ENCODE peak calls at places on chromosomes 16 and 17, in nine cellular contexts. One of them, this sample, is unnamed.
A peak's percentile ranks its signal among the peaks of the same experiment; 100 is the strongest.

GRCh38 chr16:87704754-87705353 is 60.9 kb downstream of the KLHDC4 start:
- DNase-seq in stimulated activated CD4-positive, alpha-beta T cell treated with anti-CD3 and anti-CD28 coated beads, Interleukin-4, amount 100 ng/mL, for 48 hours: no peak
- DNase-seq in epithelial cell of esophagus: no peak
- DNase-seq in nephron progenitor cell: no peak
- DNase-seq in lung microvascular endothelial cell: no peak
- DNase-seq in AG10803: no peak
- DNase-seq in MCF 10A: no peak
- DNase-seq in fibroblast of mammary gland: no peak
- DNase-seq in Peyer's patch: no peak
- DNase-seq in this sample: no peak

GRCh38 chr16:13873835-13874438 is 46.0 kb upstream of the ERCC4 start:
- DNase-seq in MCF 10A: peak; percentile 30
- DNase-seq in AG10803: peak; percentile 12
- DNase-seq in nephron progenitor cell: peak; percentile 48
- DNase-seq in stimulated activated CD4-positive, alpha-beta T cell treated with anti-CD3 and anti-CD28 coated beads, Interleukin-4, amount 100 ng/mL, for 48 hours: no peak
- DNase-seq in Peyer's patch: no peak
- DNase-seq in lung microvascular endothelial cell: peak; percentile 13
- DNase-seq in epithelial cell of esophagus: peak; percentile 27
- DNase-seq in fibroblast of mammary gland: peak; percentile 17
- DNase-seq in this sample: peak; percentile 28

GRCh38 chr17:37836593-37836992 is 87.6 kb upstream of the TBC1D3K start:
- DNase-seq in fibroblast of mammary gland: no peak
- DNase-seq in AG10803: no peak
- DNase-seq in lung microvascular endothelial cell: no peak
- DNase-seq in epithelial cell of esophagus: no peak
- DNase-seq in nephron progenitor cell: no peak
- DNase-seq in MCF 10A: no peak
- DNase-seq in Peyer's patch: no peak
- DNase-seq in stimulated activated CD4-positive, alpha-beta T cell treated with anti-CD3 and anti-CD28 coated beads, Interleukin-4, amount 100 ng/mL, for 48 hours: no peak
- DNase-seq in this sample: no peak

GRCh38 chr17:75153854-75154194 is 488 bp downstream of the JPT1 start:
- DNase-seq in stimulated activated CD4-positive, alpha-beta T cell treated with anti-CD3 and anti-CD28 coated beads, Interleukin-4, amount 100 ng/mL, for 48 hours: peak; percentile 18
- DNase-seq in AG10803: no peak
- DNase-seq in nephron progenitor cell: no peak
- DNase-seq in epithelial cell of esophagus: no peak
- DNase-seq in MCF 10A: no peak
- DNase-seq in fibroblast of mammary gland: no peak
- DNase-seq in lung microvascular endothelial cell: peak; percentile 37
- DNase-seq in Peyer's patch: peak; percentile 65
- DNase-seq in this sample: peak; percentile 12

GRCh38 chr16:66798162-66798561 is 3.2 kb downstream of the TERB1 start:
- DNase-seq in epithelial cell of esophagus: peak; percentile 10
- DNase-seq in nephron progenitor cell: no peak
- DNase-seq in fibroblast of mammary gland: peak; percentile 11
- DNase-seq in Peyer's patch: no peak
- DNase-seq in MCF 10A: no peak
- DNase-seq in stimulated activated CD4-positive, alpha-beta T cell treated with anti-CD3 and anti-CD28 coated beads, Interleukin-4, amount 100 ng/mL, for 48 hours: no peak
- DNase-seq in lung microvascular endothelial cell: no peak
- DNase-seq in AG10803: peak; percentile 36
- DNase-seq in this sample: no peak

GRCh38 chr17:45132302-45132568 is at the start of gene PLCD3:
- DNase-seq in AG10803: no peak
- DNase-seq in Peyer's patch: no peak
- DNase-seq in nephron progenitor cell: peak; percentile 86
- DNase-seq in stimulated activated CD4-positive, alpha-beta T cell treated with anti-CD3 and anti-CD28 coated beads, Interleukin-4, amount 100 ng/mL, for 48 hours: no peak
- DNase-seq in fibroblast of mammary gland: no peak
- DNase-seq in MCF 10A: no peak
- DNase-seq in epithelial cell of esophagus: no peak
- DNase-seq in lung microvascular endothelial cell: peak; percentile 27
- DNase-seq in this sample: no peak

GRCh38 chr16:57313509-57313908 is 29.0 kb upstream of the PLLP start:
- DNase-seq in lung microvascular endothelial cell: no peak
- DNase-seq in Peyer's patch: no peak
- DNase-seq in epithelial cell of esophagus: no peak
- DNase-seq in stimulated activated CD4-positive, alpha-beta T cell treated with anti-CD3 and anti-CD28 coated beads, Interleukin-4, amount 100 ng/mL, for 48 hours: no peak
- DNase-seq in nephron progenitor cell: no peak
- DNase-seq in fibroblast of mammary gland: no peak
- DNase-seq in AG10803: no peak
- DNase-seq in MCF 10A: no peak
- DNase-seq in this sample: no peak

GRCh38 chr16:73125860-73126259 is 77.9 kb upstream of the ZFHX3 start:
- DNase-seq in MCF 10A: peak; percentile 85
- DNase-seq in epithelial cell of esophagus: peak; percentile 65
- DNase-seq in fibroblast of mammary gland: peak; percentile 89
- DNase-seq in AG10803: peak; percentile 83
- DNase-seq in lung microvascular endothelial cell: peak; percentile 34
- DNase-seq in stimulated activated CD4-positive, alpha-beta T cell treated with anti-CD3 and anti-CD28 coated beads, Interleukin-4, amount 100 ng/mL, for 48 hours: no peak
- DNase-seq in nephron progenitor cell: no peak
- DNase-seq in Peyer's patch: no peak
- DNase-seq in this sample: peak; percentile 13

GRCh38 chr17:82933911-82934310 is 94.1 kb upstream of the ZNF750 start:
- DNase-seq in MCF 10A: no peak
- DNase-seq in fibroblast of mammary gland: no peak
- DNase-seq in AG10803: no peak
- DNase-seq in epithelial cell of esophagus: no peak
- DNase-seq in lung microvascular endothelial cell: no peak
- DNase-seq in Peyer's patch: peak; percentile 47
- DNase-seq in nephron progenitor cell: no peak
- DNase-seq in stimulated activated CD4-positive, alpha-beta T cell treated with anti-CD3 and anti-CD28 coated beads, Interleukin-4, amount 100 ng/mL, for 48 hours: no peak
- DNase-seq in this sample: no peak

GRCh38 chr17:18905226-18905625 is 46.7 kb upstream of the SLC5A10 start:
- DNase-seq in AG10803: no peak
- DNase-seq in lung microvascular endothelial cell: no peak
- DNase-seq in fibroblast of mammary gland: no peak
- DNase-seq in stimulated activated CD4-positive, alpha-beta T cell treated with anti-CD3 and anti-CD28 coated beads, Interleukin-4, amount 100 ng/mL, for 48 hours: no peak
- DNase-seq in nephron progenitor cell: no peak
- DNase-seq in epithelial cell of esophagus: no peak
- DNase-seq in MCF 10A: no peak
- DNase-seq in Peyer's patch: no peak
- DNase-seq in this sample: no peak

GRCh38 chr17:70871180-70871818 is 702.0 kb downstream of the KCNJ2 start:
- DNase-seq in Peyer's patch: no peak
- DNase-seq in AG10803: no peak
- DNase-seq in fibroblast of mammary gland: no peak
- DNase-seq in epithelial cell of esophagus: no peak
- DNase-seq in nephron progenitor cell: no peak
- DNase-seq in MCF 10A: no peak
- DNase-seq in lung microvascular endothelial cell: no peak
- DNase-seq in stimulated activated CD4-positive, alpha-beta T cell treated with anti-CD3 and anti-CD28 coated beads, Interleukin-4, amount 100 ng/mL, for 48 hours: no peak
- DNase-seq in this sample: no peak

GRCh38 chr16:56228476-56228875 is 37.2 kb downstream of the GNAO1 start:
- DNase-seq in epithelial cell of esophagus: no peak
- DNase-seq in Peyer's patch: no peak
- DNase-seq in nephron progenitor cell: no peak
- DNase-seq in stimulated activated CD4-positive, alpha-beta T cell treated with anti-CD3 and anti-CD28 coated beads, Interleukin-4, amount 100 ng/mL, for 48 hours: no peak
- DNase-seq in AG10803: no peak
- DNase-seq in lung microvascular endothelial cell: no peak
- DNase-seq in MCF 10A: no peak
- DNase-seq in fibroblast of mammary gland: no peak
- DNase-seq in this sample: no peak

GRCh38 chr16:72560617-72561016 is 388.7 kb upstream of the PMFBP1 start:
- DNase-seq in fibroblast of mammary gland: peak; percentile 34
- DNase-seq in lung microvascular endothelial cell: no peak
- DNase-seq in stimulated activated CD4-positive, alpha-beta T cell treated with anti-CD3 and anti-CD28 coated beads, Interleukin-4, amount 100 ng/mL, for 48 hours: no peak
- DNase-seq in epithelial cell of esophagus: no peak
- DNase-seq in MCF 10A: no peak
- DNase-seq in nephron progenitor cell: no peak
- DNase-seq in Peyer's patch: no peak
- DNase-seq in AG10803: no peak
- DNase-seq in this sample: no peak

GRCh38 chr17:36591434-36592315 is at the start of gene DHRS11:
- DNase-seq in nephron progenitor cell: peak; percentile 93
- DNase-seq in fibroblast of mammary gland: peak; percentile 59
- DNase-seq in AG10803: peak; percentile 64
- DNase-seq in stimulated activated CD4-positive, alpha-beta T cell treated with anti-CD3 and anti-CD28 coated beads, Interleukin-4, amount 100 ng/mL, for 48 hours: peak; percentile 77
- DNase-seq in lung microvascular endothelial cell: peak; percentile 79
- DNase-seq in MCF 10A: peak; percentile 81
- DNase-seq in epithelial cell of esophagus: peak; percentile 80
- DNase-seq in Peyer's patch: peak; percentile 94
- DNase-seq in this sample: peak; percentile 67

GRCh38 chr17:47879028-47879585 is 16.9 kb upstream of the SP2 start:
- DNase-seq in lung microvascular endothelial cell: no peak
- DNase-seq in fibroblast of mammary gland: peak; percentile 68
- DNase-seq in Peyer's patch: peak; percentile 15
- DNase-seq in nephron progenitor cell: no peak
- DNase-seq in stimulated activated CD4-positive, alpha-beta T cell treated with anti-CD3 and anti-CD28 coated beads, Interleukin-4, amount 100 ng/mL, for 48 hours: no peak
- DNase-seq in MCF 10A: no peak
- DNase-seq in AG10803: peak; percentile 51
- DNase-seq in epithelial cell of esophagus: no peak
- DNase-seq in this sample: no peak

GRCh38 chr17:58007781-58008706 is 998 bp upstream of the SRSF1 start:
- DNase-seq in MCF 10A: no peak
- DNase-seq in Peyer's patch: no peak
- DNase-seq in nephron progenitor cell: no peak
- DNase-seq in stimulated activated CD4-positive, alpha-beta T cell treated with anti-CD3 and anti-CD28 coated beads, Interleukin-4, amount 100 ng/mL, for 48 hours: no peak
- DNase-seq in lung microvascular endothelial cell: peak; percentile 34
- DNase-seq in fibroblast of mammary gland: no peak
- DNase-seq in epithelial cell of esophagus: no peak
- DNase-seq in AG10803: no peak
- DNase-seq in this sample: no peak

GRCh38 chr16:675884-676564 is 553 bp downstream of the RHBDL1 start:
- DNase-seq in AG10803: no peak
- DNase-seq in stimulated activated CD4-positive, alpha-beta T cell treated with anti-CD3 and anti-CD28 coated beads, Interleukin-4, amount 100 ng/mL, for 48 hours: no peak
- DNase-seq in epithelial cell of esophagus: no peak
- DNase-seq in Peyer's patch: peak; percentile 72
- DNase-seq in fibroblast of mammary gland: no peak
- DNase-seq in lung microvascular endothelial cell: no peak
- DNase-seq in MCF 10A: no peak
- DNase-seq in nephron progenitor cell: no peak
- DNase-seq in this sample: no peak

GRCh38 chr16:85344502-85345128 is 232.3 kb upstream of the CIBAR2 start:
- DNase-seq in Peyer's patch: no peak
- DNase-seq in fibroblast of mammary gland: no peak
- DNase-seq in epithelial cell of esophagus: no peak
- DNase-seq in AG10803: no peak
- DNase-seq in nephron progenitor cell: no peak
- DNase-seq in lung microvascular endothelial cell: no peak
- DNase-seq in stimulated activated CD4-positive, alpha-beta T cell treated with anti-CD3 and anti-CD28 coated beads, Interleukin-4, amount 100 ng/mL, for 48 hours: no peak
- DNase-seq in MCF 10A: no peak
- DNase-seq in this sample: no peak

GRCh38 chr17:47864791-47865216 is 13.8 kb upstream of the SP6 start:
- DNase-seq in stimulated activated CD4-positive, alpha-beta T cell treated with anti-CD3 and anti-CD28 coated beads, Interleukin-4, amount 100 ng/mL, for 48 hours: no peak
- DNase-seq in AG10803: no peak
- DNase-seq in Peyer's patch: no peak
- DNase-seq in nephron progenitor cell: no peak
- DNase-seq in fibroblast of mammary gland: no peak
- DNase-seq in epithelial cell of esophagus: peak; percentile 90
- DNase-seq in lung microvascular endothelial cell: no peak
- DNase-seq in MCF 10A: peak; percentile 79
- DNase-seq in this sample: peak; percentile 89

GRCh38 chr16:1315081-1316032 is 5.9 kb downstream of the UBE2I start:
- DNase-seq in MCF 10A: no peak
- DNase-seq in Peyer's patch: no peak
- DNase-seq in nephron progenitor cell: no peak
- DNase-seq in stimulated activated CD4-positive, alpha-beta T cell treated with anti-CD3 and anti-CD28 coated beads, Interleukin-4, amount 100 ng/mL, for 48 hours: no peak
- DNase-seq in lung microvascular endothelial cell: no peak
- DNase-seq in fibroblast of mammary gland: no peak
- DNase-seq in epithelial cell of esophagus: no peak
- DNase-seq in AG10803: no peak
- DNase-seq in this sample: no peak

GRCh38 chr16:19384656-19385055 is 33.0 kb upstream of the TMC5 start:
- DNase-seq in AG10803: no peak
- DNase-seq in stimulated activated CD4-positive, alpha-beta T cell treated with anti-CD3 and anti-CD28 coated beads, Interleukin-4, amount 100 ng/mL, for 48 hours: no peak
- DNase-seq in epithelial cell of esophagus: peak; percentile 75
- DNase-seq in lung microvascular endothelial cell: no peak
- DNase-seq in nephron progenitor cell: no peak
- DNase-seq in Peyer's patch: peak; percentile 83
- DNase-seq in fibroblast of mammary gland: no peak
- DNase-seq in MCF 10A: peak; percentile 34
- DNase-seq in this sample: peak; percentile 90

GRCh38 chr17:34118564-34118963 is 136.5 kb upstream of the CCL2 start:
- DNase-seq in AG10803: no peak
- DNase-seq in epithelial cell of esophagus: no peak
- DNase-seq in MCF 10A: no peak
- DNase-seq in Peyer's patch: no peak
- DNase-seq in nephron progenitor cell: no peak
- DNase-seq in stimulated activated CD4-positive, alpha-beta T cell treated with anti-CD3 and anti-CD28 coated beads, Interleukin-4, amount 100 ng/mL, for 48 hours: no peak
- DNase-seq in fibroblast of mammary gland: no peak
- DNase-seq in lung microvascular endothelial cell: peak; percentile 44
- DNase-seq in this sample: no peak

GRCh38 chr16:74501484-74502479 is 80.5 kb upstream of the CLEC18B start:
- DNase-seq in AG10803: no peak
- DNase-seq in lung microvascular endothelial cell: peak; percentile 43
- DNase-seq in Peyer's patch: no peak
- DNase-seq in nephron progenitor cell: no peak
- DNase-seq in MCF 10A: no peak
- DNase-seq in stimulated activated CD4-positive, alpha-beta T cell treated with anti-CD3 and anti-CD28 coated beads, Interleukin-4, amount 100 ng/mL, for 48 hours: no peak
- DNase-seq in epithelial cell of esophagus: no peak
- DNase-seq in fibroblast of mammary gland: no peak
- DNase-seq in this sample: no peak

GRCh38 chr17:29102741-29103181 is 59.8 kb downstream of the PIPOX start:
- DNase-seq in lung microvascular endothelial cell: no peak
- DNase-seq in Peyer's patch: no peak
- DNase-seq in MCF 10A: peak; percentile 79
- DNase-seq in fibroblast of mammary gland: no peak
- DNase-seq in stimulated activated CD4-positive, alpha-beta T cell treated with anti-CD3 and anti-CD28 coated beads, Interleukin-4, amount 100 ng/mL, for 48 hours: no peak
- DNase-seq in nephron progenitor cell: no peak
- DNase-seq in AG10803: no peak
- DNase-seq in epithelial cell of esophagus: peak; percentile 60
- DNase-seq in this sample: no peak

GRCh38 chr17:7523033-7523432 is 25.8 kb upstream of the TNFSF12 start:
- DNase-seq in MCF 10A: no peak
- DNase-seq in stimulated activated CD4-positive, alpha-beta T cell treated with anti-CD3 and anti-CD28 coated beads, Interleukin-4, amount 100 ng/mL, for 48 hours: peak; percentile 47
- DNase-seq in nephron progenitor cell: peak; percentile 19
- DNase-seq in Peyer's patch: no peak
- DNase-seq in fibroblast of mammary gland: peak; percentile 20
- DNase-seq in epithelial cell of esophagus: no peak
- DNase-seq in AG10803: no peak
- DNase-seq in lung microvascular endothelial cell: peak; percentile 22
- DNase-seq in this sample: peak; percentile 3

GRCh38 chr17:40551874-40552768 is 13.2 kb downstream of the CCR7 start:
- DNase-seq in AG10803: peak; percentile 100
- DNase-seq in fibroblast of mammary gland: peak; percentile 99
- DNase-seq in nephron progenitor cell: no peak
- DNase-seq in epithelial cell of esophagus: no peak
- DNase-seq in Peyer's patch: peak; percentile 48
- DNase-seq in lung microvascular endothelial cell: peak; percentile 53
- DNase-seq in MCF 10A: peak; percentile 65
- DNase-seq in stimulated activated CD4-positive, alpha-beta T cell treated with anti-CD3 and anti-CD28 coated beads, Interleukin-4, amount 100 ng/mL, for 48 hours: no peak
- DNase-seq in this sample: peak; percentile 45

GRCh38 chr17:7215652-7216139 is 3.9 kb downstream of the DLG4 start:
- DNase-seq in nephron progenitor cell: no peak
- DNase-seq in AG10803: no peak
- DNase-seq in MCF 10A: no peak
- DNase-seq in fibroblast of mammary gland: no peak
- DNase-seq in epithelial cell of esophagus: no peak
- DNase-seq in stimulated activated CD4-positive, alpha-beta T cell treated with anti-CD3 and anti-CD28 coated beads, Interleukin-4, amount 100 ng/mL, for 48 hours: no peak
- DNase-seq in lung microvascular endothelial cell: peak; percentile 32
- DNase-seq in Peyer's patch: no peak
- DNase-seq in this sample: no peak

GRCh38 chr16:86041205-86041604 is 142.2 kb downstream of the IRF8 start:
- DNase-seq in AG10803: no peak
- DNase-seq in stimulated activated CD4-positive, alpha-beta T cell treated with anti-CD3 and anti-CD28 coated beads, Interleukin-4, amount 100 ng/mL, for 48 hours: no peak
- DNase-seq in lung microvascular endothelial cell: no peak
- DNase-seq in epithelial cell of esophagus: no peak
- DNase-seq in fibroblast of mammary gland: no peak
- DNase-seq in nephron progenitor cell: no peak
- DNase-seq in Peyer's patch: no peak
- DNase-seq in MCF 10A: no peak
- DNase-seq in this sample: no peak

GRCh38 chr17:65154770-65155589 is 17.8 kb downstream of the RGS9 start:
- DNase-seq in lung microvascular endothelial cell: no peak
- DNase-seq in nephron progenitor cell: no peak
- DNase-seq in epithelial cell of esophagus: peak; percentile 77
- DNase-seq in AG10803: peak; percentile 25
- DNase-seq in stimulated activated CD4-positive, alpha-beta T cell treated with anti-CD3 and anti-CD28 coated beads, Interleukin-4, amount 100 ng/mL, for 48 hours: no peak
- DNase-seq in MCF 10A: peak; percentile 44
- DNase-seq in Peyer's patch: peak; percentile 52
- DNase-seq in fibroblast of mammary gland: peak; percentile 58
- DNase-seq in this sample: peak; percentile 88

GRCh38 chr17:74873874-74874614 is 1.2 kb upstream of the FDXR start:
- DNase-seq in fibroblast of mammary gland: no peak
- DNase-seq in Peyer's patch: no peak
- DNase-seq in epithelial cell of esophagus: no peak
- DNase-seq in AG10803: no peak
- DNase-seq in nephron progenitor cell: no peak
- DNase-seq in stimulated activated CD4-positive, alpha-beta T cell treated with anti-CD3 and anti-CD28 coated beads, Interleukin-4, amount 100 ng/mL, for 48 hours: no peak
- DNase-seq in MCF 10A: no peak
- DNase-seq in lung microvascular endothelial cell: no peak
- DNase-seq in this sample: peak; percentile 30

GRCh38 chr16:85882181-85882810 is 16.7 kb upstream of the IRF8 start:
- DNase-seq in epithelial cell of esophagus: no peak
- DNase-seq in stimulated activated CD4-positive, alpha-beta T cell treated with anti-CD3 and anti-CD28 coated beads, Interleukin-4, amount 100 ng/mL, for 48 hours: no peak
- DNase-seq in fibroblast of mammary gland: no peak
- DNase-seq in Peyer's patch: no peak
- DNase-seq in AG10803: no peak
- DNase-seq in nephron progenitor cell: no peak
- DNase-seq in MCF 10A: no peak
- DNase-seq in lung microvascular endothelial cell: no peak
- DNase-seq in this sample: no peak